ENCODE peak calls at places on chromosome 2, in eight cellular contexts. X is stimulated activated CD4-positive, alpha-beta T cell treated with anti-CD3 and anti-CD28 coated beads, TNF-alpha, amount 100 ng/mL, for 4 hours; H is uterus; P is cerebellar nuclear complex; Q is neuronal stem cell; N is RPMI8226; J is activated CD4-positive, alpha-beta T cell treated with anti-CD3 and anti-CD28 coated beads, Interleukin-2, amount 50 U/mL, for 48 hours; Z is amygdala. M is an unnamed sample.

GRCh38 chr2:217995741-217996141 is 7.1 kb downstream of the TNS1 start:
- DNase-seq in X (no peak), H (peak; percentile 51), P (no peak), Q (no peak), N (no peak), J (no peak), Z (no peak), M (no peak)

GRCh38 chr2:119257198-119257597 is 33.6 kb downstream of the STEAP3 start:
- DNase-seq in X (no peak), H (no peak), P (no peak), Q (no peak), N (no peak), J (no peak), Z (no peak), M (no peak)

GRCh38 chr2:232979871-232980461 is 33.1 kb downstream of the NGEF start:
- DNase-seq in X (no peak), H (no peak), P (no peak), Q (no peak), N (no peak), J (no peak), Z (no peak), M (no peak)

GRCh38 chr2:693606-694005 is 16.4 kb upstream of the TMEM18 start:
- DNase-seq in X (no peak), H (no peak), P (no peak), Q (no peak), N (no peak), J (no peak), Z (no peak), M (no peak)

GRCh38 chr2:8259106-8259840 is 422.6 kb upstream of the ID2 start:
- DNase-seq in X (no peak), H (no peak), P (no peak), Q (no peak), N (peak; percentile 43), J (no peak), Z (peak; percentile 38), M (no peak)

GRCh38 chr2:219645631-219646527 is 18.4 kb downstream of the SLC4A3 start:
- DNase-seq in X (no peak), H (no peak), P (no peak), Q (no peak), N (no peak), J (no peak), Z (peak; percentile 51), M (no peak)

GRCh38 chr2:60964651-60965513 is 52.6 kb upstream of the PEX13 start:
- DNase-seq in X (no peak), H (no peak), P (no peak), Q (no peak), N (no peak), J (no peak), Z (no peak), M (no peak)

GRCh38 chr2:190031971-190032623 is 30.4 kb downstream of the MSTN start:
- DNase-seq in X (no peak), H (no peak), P (no peak), Q (no peak), N (no peak), J (no peak), Z (no peak), M (no peak)

GRCh38 chr2:71898851-71899681 is 248.6 kb downstream of the CYP26B1 start:
- DNase-seq in X (no peak), H (no peak), P (no peak), Q (no peak), N (no peak), J (no peak), Z (no peak), M (no peak)

GRCh38 chr2:29033172-29033571 is 41.2 kb downstream of the PCARE start:
- DNase-seq in X (no peak), H (no peak), P (no peak), Q (peak; percentile 18), N (no peak), J (no peak), Z (no peak), M (no peak)

GRCh38 chr2:20539133-20539719 is 92.4 kb downstream of the RHOB start:
- DNase-seq in X (no peak), H (no peak), P (no peak), Q (no peak), N (no peak), J (no peak), Z (no peak), M (no peak)

GRCh38 chr2:120881981-120882788 is 146.5 kb downstream of the GLI2 start:
- DNase-seq in X (no peak), H (no peak), P (no peak), Q (no peak), N (no peak), J (no peak), Z (no peak), M (no peak)

GRCh38 chr2:43803113-43803512 is 29.3 kb downstream of the DYNC2LI1 start:
- DNase-seq in X (no peak), H (no peak), P (no peak), Q (no peak), N (no peak), J (no peak), Z (no peak), M (no peak)

GRCh38 chr2:166716968-166717367 is 171.3 kb upstream of the XIRP2 start:
- DNase-seq in X (no peak), H (no peak), P (no peak), Q (no peak), N (no peak), J (no peak), Z (no peak), M (no peak)

GRCh38 chr2:3522851-3523481 is 3.6 kb upstream of the ADI1 start:
- DNase-seq in X (no peak), H (peak; percentile 74), P (no peak), Q (no peak), N (no peak), J (no peak), Z (no peak), M (no peak)

GRCh38 chr2:160338891-160339290 is 138.8 kb upstream of the ITGB6 start:
- DNase-seq in X (no peak), H (peak; percentile 64), P (no peak), Q (no peak), N (no peak), J (no peak), Z (no peak), M (no peak)

GRCh38 chr2:64721326-64721633 is 67.6 kb upstream of the SERTAD2 start:
- DNase-seq in X (no peak), H (no peak), P (no peak), Q (no peak), N (no peak), J (no peak), Z (no peak), M (no peak)

GRCh38 chr2:239316562-239317465 is 84.0 kb downstream of the HDAC4 start:
- DNase-seq in X (no peak), H (peak; percentile 65), P (no peak), Q (no peak), N (no peak), J (no peak), Z (peak; percentile 53), M (no peak)

GRCh38 chr2:228669751-228670150 is 488.3 kb upstream of the SPHKAP start:
- DNase-seq in X (no peak), H (no peak), P (no peak), Q (no peak), N (no peak), J (no peak), Z (no peak), M (no peak)

GRCh38 chr2:127646487-127647241 is 711 bp downstream of the GPR17 start:
- DNase-seq in X (no peak), H (no peak), P (no peak), Q (no peak), N (no peak), J (no peak), Z (no peak), M (no peak)

GRCh38 chr2:207330912-207331311 is 165.2 kb upstream of the KLF7 start:
- DNase-seq in X (no peak), H (peak; percentile 60), P (no peak), Q (no peak), N (no peak), J (peak; percentile 64), Z (no peak), M (no peak)

GRCh38 chr2:121263996-121264715 is 20.8 kb downstream of the TFCP2L1 start:
- DNase-seq in X (no peak), H (no peak), P (no peak), Q (no peak), N (no peak), J (no peak), Z (no peak), M (no peak)

GRCh38 chr2:137799599-137799998 is 164.7 kb upstream of the HNMT start:
- DNase-seq in X (no peak), H (no peak), P (no peak), Q (no peak), N (no peak), J (no peak), Z (no peak), M (no peak)

GRCh38 chr2:170991398-170992185 is 62.5 kb downstream of the GORASP2 start:
- DNase-seq in X (no peak), H (no peak), P (no peak), Q (no peak), N (no peak), J (no peak), Z (no peak), M (no peak)

GRCh38 chr2:9945596-9945995 is 5.9 kb upstream of the GRHL1 start:
- DNase-seq in X (no peak), H (no peak), P (no peak), Q (no peak), N (no peak), J (no peak), Z (no peak), M (no peak)

GRCh38 chr2:61970807-61971556 is 65.5 kb downstream of the COMMD1 start:
- DNase-seq in X (no peak), H (no peak), P (no peak), Q (no peak), N (no peak), J (no peak), Z (no peak), M (no peak)

GRCh38 chr2:6148887-6149286 is 456.7 kb downstream of the SOX11 start:
- DNase-seq in X (no peak), H (no peak), P (no peak), Q (no peak), N (no peak), J (no peak), Z (no peak), M (no peak)

GRCh38 chr2:85064927-85065630 is 68.1 kb upstream of the TCF7L1 start:
- DNase-seq in X (no peak), H (no peak), P (no peak), Q (no peak), N (no peak), J (no peak), Z (no peak), M (no peak)

GRCh38 chr2:108449410-108450200 is 599 bp downstream of the GCC2 start:
- DNase-seq in X (no peak), H (no peak), P (no peak), Q (no peak), N (peak; percentile 15), J (peak; percentile 15), Z (no peak), M (peak; percentile 14)

GRCh38 chr2:15259356-15259756 is 301.8 kb downstream of the NBAS start:
- DNase-seq in X (no peak), H (no peak), P (no peak), Q (no peak), N (no peak), J (no peak), Z (no peak), M (no peak)

GRCh38 chr2:32632089-32632488 is 4.2 kb downstream of the TTC27 start:
- DNase-seq in X (no peak), H (no peak), P (no peak), Q (no peak), N (no peak), J (peak; percentile 20), Z (no peak), M (no peak)

GRCh38 chr2:158665536-158666302 is 129.4 kb upstream of the DAPL1 start:
- DNase-seq in X (no peak), H (no peak), P (no peak), Q (no peak), N (peak; percentile 27), J (no peak), Z (no peak), M (no peak)

GRCh38 chr2:215418064-215418963 is 17.6 kb downstream of the FN1 start:
- DNase-seq in X (no peak), H (no peak), P (no peak), Q (no peak), N (no peak), J (no peak), Z (no peak), M (no peak)

GRCh38 chr2:172446524-172447063 is 19.2 kb downstream of the ITGA6 start:
- DNase-seq in X (no peak), H (no peak), P (no peak), Q (no peak), N (no peak), J (no peak), Z (no peak), M (no peak)

M was measured in memory B cell.